ENCODE peak calls at places on chromosomes 7 and 10, in seven cellular contexts. Y is AG09309, O is BJ, F is heart right ventricle, E is H1, I is fibroblast of the aortic adventitia, X is foreskin fibroblast. P is an unnamed sample.

GRCh38 chr7:98569606-98570337 is 47.3 kb upstream of the NPTX2 start:
- DNase-seq in Y (no peak), O (no peak), F (peak), E (no peak), I (no peak), X (peak), P (peak)

GRCh38 chr7:92417913-92418312 is 29.4 kb upstream of the GATAD1 start:
- DNase-seq in Y (no peak), O (no peak), F (no peak), E (no peak), I (no peak), X (no peak), P (no peak)

GRCh38 chr10:17533731-17534130 is 79.3 kb upstream of the ST8SIA6 start:
- DNase-seq in Y (no peak), O (no peak), F (no peak), E (no peak), I (peak), X (no peak), P (peak)

GRCh38 chr7:45119550-45119949 is 8.1 kb upstream of the TBRG4 start:
- DNase-seq in Y (no peak), O (no peak), F (no peak), E (no peak), I (no peak), X (no peak), P (no peak)

GRCh38 chr7:44078521-44078920 is 3.8 kb downstream of the POLM start:
- DNase-seq in Y (no peak), O (no peak), F (no peak), E (no peak), I (no peak), X (no peak), P (no peak)

GRCh38 chr10:24872049-24872789 is 80.2 kb downstream of the PRTFDC1 start:
- DNase-seq in Y (no peak), O (no peak), F (no peak), E (no peak), I (no peak), X (no peak), P (no peak)

GRCh38 chr10:63264852-63265617 is 131.9 kb downstream of the NRBF2 start:
- DNase-seq in Y (no peak), O (no peak), F (no peak), E (no peak), I (peak), X (peak), P (peak)

GRCh38 chr7:78345979-78346378 is 547.4 kb downstream of the PHTF2 start:
- DNase-seq in Y (no peak), O (no peak), F (no peak), E (no peak), I (no peak), X (no peak), P (no peak)

GRCh38 chr10:117152668-117153067 is 14.6 kb upstream of the VAX1 start:
- DNase-seq in Y (no peak), O (no peak), F (no peak), E (no peak), I (no peak), X (no peak), P (no peak)

GRCh38 chr10:60043561-60043960 is 137.2 kb upstream of the CCDC6 start:
- DNase-seq in Y (no peak), O (no peak), F (no peak), E (no peak), I (no peak), X (no peak), P (no peak)

GRCh38 chr7:44981035-44981706 is 2.4 kb upstream of the MYO1G start:
- DNase-seq in Y (no peak), O (no peak), F (no peak), E (no peak), I (no peak), X (no peak), P (no peak)

GRCh38 chr10:4344544-4344994 is 481.4 kb upstream of the AKR1E2 start:
- DNase-seq in Y (peak), O (peak), F (peak), E (peak), I (peak), X (peak), P (peak)

GRCh38 chr7:69651101-69651590 is 52.9 kb downstream of the AUTS2 start:
- DNase-seq in Y (no peak), O (no peak), F (no peak), E (no peak), I (no peak), X (no peak), P (no peak)

GRCh38 chr10:5488272-5489161 is 10.9 kb downstream of the CALML5 start:
- DNase-seq in Y (no peak), O (no peak), F (no peak), E (no peak), I (no peak), X (no peak), P (no peak)

GRCh38 chr10:61188691-61189090 is 244.7 kb upstream of the RHOBTB1 start:
- DNase-seq in Y (no peak), O (no peak), F (no peak), E (no peak), I (no peak), X (no peak), P (no peak)

GRCh38 chr10:11789294-11789693 is 33.9 kb upstream of the PROSER2 start:
- DNase-seq in Y (no peak), O (no peak), F (no peak), E (no peak), I (no peak), X (no peak), P (no peak)

GRCh38 chr10:73086816-73087215 is 9.8 kb downstream of the P4HA1 start:
- DNase-seq in Y (no peak), O (no peak), F (no peak), E (no peak), I (no peak), X (no peak), P (no peak)

GRCh38 chr7:145168879-145169278 is 333.0 kb upstream of the TPK1 start:
- DNase-seq in Y (no peak), O (no peak), F (no peak), E (no peak), I (no peak), X (no peak), P (no peak)

GRCh38 chr10:30176182-30176581 is 116.8 kb upstream of the JCAD start:
- DNase-seq in Y (peak), O (no peak), F (no peak), E (no peak), I (peak), X (peak), P (peak)

GRCh38 chr7:135664046-135664589 is 1.8 kb downstream of the STMP1 start:
- DNase-seq in Y (no peak), O (no peak), F (no peak), E (no peak), I (peak), X (no peak), P (peak)
- H3K4me3 ChIP-seq in Y (peak), O (no peak), F (peak), E (no peak), I (peak), X (peak), P (peak)

GRCh38 chr10:80945267-80945880 is 407.7 kb downstream of the SH2D4B start:
- DNase-seq in Y (no peak), O (no peak), F (no peak), E (peak), I (no peak), X (no peak), P (no peak)
- TF ChIP-seq CTCF in Y (no peak), O (no peak), F (peak), E (peak), I (no peak), X (no peak), P (no peak)

GRCh38 chr7:141557360-141557759 is 6.2 kb downstream of the AGK start:
- DNase-seq in Y (no peak), O (no peak), F (no peak), E (no peak), I (no peak), X (no peak), P (no peak)

GRCh38 chr7:141549582-141549981 is 1.6 kb upstream of the AGK start:
- DNase-seq in Y (no peak), O (no peak), F (no peak), E (no peak), I (no peak), X (no peak), P (no peak)

GRCh38 chr7:141550694-141551079 is 523 bp upstream of the AGK start:
- DNase-seq in Y (no peak), O (no peak), F (peak), E (no peak), I (no peak), X (no peak), P (peak)

GRCh38 chr7:141551080-141551772 is at the start of gene AGK:
- DNase-seq in Y (no peak), O (no peak), F (peak), E (peak), I (peak), X (peak), P (peak)

GRCh38 chr7:141551773-141552162 is 558 bp downstream of the AGK start:
- DNase-seq in Y (no peak), O (no peak), F (no peak), E (no peak), I (peak), X (no peak), P (no peak)
- H3K4me3 ChIP-seq in Y (peak), O (peak), F (peak), E (peak), I (peak), X (peak), P (peak)

DNA sequence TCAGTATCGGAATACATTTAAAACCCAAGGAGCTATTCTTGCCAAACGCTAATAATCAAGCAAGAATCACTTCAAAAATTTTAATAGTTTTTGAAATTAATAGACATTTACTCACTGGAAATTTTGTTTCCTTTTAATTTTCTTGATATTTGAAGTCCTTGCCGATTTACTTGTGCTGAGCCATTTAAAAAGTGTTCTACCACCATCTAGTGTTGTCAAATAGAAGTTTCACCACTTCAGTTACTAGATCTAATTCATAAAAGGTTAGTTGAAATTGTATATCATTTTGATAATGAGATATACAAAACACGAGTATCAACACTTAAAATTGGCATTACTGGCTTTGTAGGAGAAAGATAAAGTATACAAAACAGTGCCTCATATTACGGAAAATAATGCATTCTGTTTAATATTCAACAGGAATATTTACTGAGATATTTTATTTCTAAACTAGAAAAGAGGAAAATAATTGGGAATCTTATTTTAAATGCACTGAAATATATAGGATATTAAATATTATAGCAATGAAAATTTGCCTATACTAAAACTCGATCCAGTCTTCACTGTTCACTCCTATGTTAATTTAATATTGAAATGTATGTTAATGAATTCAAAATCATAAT is 664.8 kb upstream of the SEMA3D start:
- DNase-seq in Y (peak), O (peak), F (no peak), E (no peak), I (peak), X (peak), P (peak)
- TF ChIP-seq CTCF in Y (peak), O (peak), F (peak), E (peak), I (peak), X (peak), P (peak)

GRCh38 chr10:95706990-95707389 is 13.3 kb upstream of the TCTN3 start:
- DNase-seq in Y (no peak), O (no peak), F (no peak), E (no peak), I (no peak), X (no peak), P (no peak)
- H3K4me3 ChIP-seq in Y (no peak), O (no peak), F (no peak), E (no peak), I (no peak), X (no peak), P (no peak)

GRCh38 chr10:6647811-6648526 is 67.9 kb upstream of the PRKCQ start:
- DNase-seq in Y (no peak), O (no peak), F (no peak), E (peak), I (no peak), X (no peak), P (no peak)
- TF ChIP-seq CTCF in Y (peak), O (peak), F (peak), E (peak), I (peak), X (peak), P (peak)

GRCh38 chr7:30469303-30469702 is 9.3 kb downstream of the NOD1 start:
- DNase-seq in Y (peak), O (peak), F (peak), E (peak), I (peak), X (peak), P (peak)
- H3K4me3 ChIP-seq in Y (no peak), O (no peak), F (peak), E (no peak), I (peak), X (no peak), P (no peak)

P was measured in cardiac fibroblast.